ENCODE peak calls at places on chromosome 11, in eight cellular contexts. Y, F, Q, D, C, K, O and V are unnamed samples.

GRCh38 chr11:22666700-22667439 is 459 bp downstream of the GAS2 start:
- DNase-seq in Q (peak; percentile 55), F (no peak), K (no peak), C (no peak), D (peak; percentile 69), O (no peak), Y (peak; percentile 21), V (peak; percentile 76)

GRCh38 chr11:10908215-10908990 is 50.5 kb upstream of the ZBED5 start:
- DNase-seq in O (no peak), Q (no peak), C (no peak), K (no peak), D (peak; percentile 56), Y (peak; percentile 90), F (no peak), V (no peak)

GRCh38 chr11:106986261-106986660 is 32.0 kb downstream of the GUCY1A2 start:
- DNase-seq in Q (no peak), O (no peak), Y (peak; percentile 51), D (no peak), F (no peak), C (no peak), K (no peak), V (no peak)

GRCh38 chr11:103803062-103803461 is 233.4 kb upstream of the DDI1 start:
- DNase-seq in Y (peak; percentile 59), Q (no peak), O (no peak), C (no peak), K (no peak), D (peak; percentile 19), F (no peak), V (no peak)

GRCh38 chr11:113697798-113698407 is 8.2 kb downstream of the TMPRSS5 start:
- DNase-seq in F (no peak), Q (no peak), K (no peak), O (no peak), C (no peak), D (no peak), Y (no peak), V (no peak)

GRCh38 chr11:115226556-115226955 is 277.7 kb downstream of the CADM1 start:
- DNase-seq in Y (peak; percentile 93), K (no peak), F (no peak), C (peak; percentile 41), Q (peak; percentile 3), O (peak; percentile 57), D (peak; percentile 98), V (no peak)

GRCh38 chr11:111596319-111596718 is 5.9 kb upstream of the SIK2 start:
- DNase-seq in K (no peak), Y (no peak), F (no peak), C (no peak), Q (no peak), O (no peak), D (no peak), V (no peak)

GRCh38 chr11:774873-775592 is 2.3 kb downstream of the GATD1 start:
- DNase-seq in Y (no peak), C (no peak), D (no peak), F (no peak), K (no peak), Q (no peak), O (no peak), V (no peak)

GRCh38 chr11:17735823-17736772 is 1.5 kb downstream of the KCNC1 start:
- DNase-seq in D (no peak), C (no peak), F (no peak), Y (no peak), K (no peak), O (no peak), Q (no peak), V (peak; percentile 46)